ENCODE peak calls at places on chromosomes 5 and 9, in seven cellular contexts. E is Karpas-422; X is esophagus muscularis mucosa; C is CD8-positive, alpha-beta memory T cell; I is CD4-positive, CD25-positive, alpha-beta regulatory T cell; V is IMR-90; T is SJSA1. K is an unnamed sample. For H3K36me3, the result is how much of the 10 kb centered on the place peaks cover.

GRCh38 chr5:65451436-65451835 is 30.3 kb downstream of the ADAMTS6 start:
- DNase-seq in E (no peak), X (no peak), C (no peak), I (no peak), V (no peak), T (no peak), K (no peak)

GRCh38 chr9:17005085-17005484 is 129.8 kb upstream of the CNTLN start:
- DNase-seq in E (no peak), X (no peak), C (no peak), I (no peak), V (peak), T (peak), K (no peak)

GRCh38 chr5:178271231-178271630 is 38.6 kb upstream of the PHYKPL start:
- DNase-seq in E (no peak), X (no peak), C (no peak), I (no peak), V (no peak), T (no peak), K (no peak)

GRCh38 chr5:153784277-153784676 is 254.4 kb downstream of the FAM114A2 start:
- DNase-seq in E (no peak), X (no peak), C (no peak), I (no peak), V (no peak), T (no peak), K (no peak)

GRCh38 chr9:34079181-34079580 is 30.5 kb upstream of the UBAP2 start:
- DNase-seq in E (no peak), X (no peak), C (no peak), I (no peak), V (peak), T (peak), K (no peak)

GRCh38 chr5:176731506-176732192 is 78.7 kb upstream of the UNC5A start:
- DNase-seq in E (no peak), X (no peak), C (no peak), I (no peak), V (no peak), T (no peak), K (no peak)

GRCh38 chr5:105954341-105954740 is 1716.4 kb downstream of the EFNA5 start:
- DNase-seq in E (no peak), X (no peak), C (no peak), I (no peak), V (peak), T (no peak), K (no peak)

GRCh38 chr5:38462972-38463633 is 93.3 kb downstream of the LIFR start:
- DNase-seq in E (no peak), X (peak), C (no peak), I (no peak), V (peak), T (peak), K (no peak)

GRCh38 chr5:77379558-77380061 is 112.5 kb downstream of the WDR41 start:
- DNase-seq in E (no peak), X (no peak), C (peak), I (peak), V (no peak), T (no peak), K (no peak)

GRCh38 chr9:107024193-107024592 is 161.2 kb downstream of the ZNF462 start:
- DNase-seq in E (no peak), X (no peak), C (peak), I (peak), V (no peak), T (no peak), K (no peak)

GRCh38 chr9:134163374-134164196 is 779 bp downstream of the RNU6ATAC start:
- DNase-seq in E (no peak), X (peak), C (peak), I (peak), V (peak), T (peak), K (no peak)

GRCh38 chr5:166909926-166910325 is 1381.5 kb upstream of the WWC1 start:
- DNase-seq in E (no peak), X (no peak), C (no peak), I (no peak), V (no peak), T (no peak), K (no peak)
- H3K36me3 ChIP-seq in E (under half), X (under half), C (under half), I (under half), V (under half), T (under half), K (under half)

GRCh38 chr5:155728857-155729683 is 597.9 kb upstream of the SGCD start:
- DNase-seq in E (no peak), X (no peak), C (no peak), I (no peak), V (no peak), T (no peak), K (no peak)
- H3K27ac ChIP-seq in E (no peak), X (no peak), C (no peak), I (no peak), V (no peak), T (no peak), K (no peak)

GRCh38 chr9:31028137-31028536 is 1356.3 kb upstream of the ACO1 start:
- DNase-seq in E (no peak), X (no peak), C (no peak), I (no peak), V (no peak), T (no peak), K (no peak)

GRCh38 chr9:31032206-31032605 is 1352.2 kb upstream of the ACO1 start:
- DNase-seq in E (no peak), X (no peak), C (no peak), I (no peak), V (no peak), T (no peak), K (no peak)

GRCh38 chr9:31034311-31034710 is 1350.1 kb upstream of the ACO1 start:
- DNase-seq in E (no peak), X (no peak), C (no peak), I (no peak), V (no peak), T (no peak), K (no peak)

GRCh38 chr9:31027678-31028077 is 1356.8 kb upstream of the ACO1 start:
- DNase-seq in E (no peak), X (no peak), C (no peak), I (no peak), V (no peak), T (no peak), K (no peak)

GRCh38 chr9:31030741-31031202 is 1353.7 kb upstream of the ACO1 start:
- DNase-seq in E (no peak), X (no peak), C (no peak), I (no peak), V (no peak), T (no peak), K (no peak)
- H3K4me3 ChIP-seq in E (no peak), X (peak), C (no peak), I (peak), V (no peak), T (no peak), K (no peak)

GRCh38 chr9:109064963-109065701 is 51.8 kb upstream of the CTNNAL1 start:
- DNase-seq in E (no peak), X (no peak), C (no peak), I (no peak), V (peak), T (peak), K (no peak)
- H3K36me3 ChIP-seq in E (under half), X (half or more), C (under half), I (half or more), V (under half), T (half or more), K (under half)

GRCh38 chr9:115086461-115086860 is 31.5 kb downstream of the TNC start:
- DNase-seq in E (no peak), X (no peak), C (no peak), I (no peak), V (no peak), T (no peak), K (no peak)
- H3K27ac ChIP-seq in E (no peak), X (no peak), C (no peak), I (no peak), V (no peak), T (no peak), K (no peak)

GRCh38 chr5:150757087-150757649 is 1.6 kb downstream of the DCTN4 start:
- DNase-seq in E (no peak), X (no peak), C (no peak), I (no peak), V (no peak), T (no peak), K (no peak)
- H3K4me3 ChIP-seq in E (peak), X (peak), C (no peak), I (peak), V (peak), T (no peak), K (no peak)

GRCh38 chr5:112996830-112997374 is 20.3 kb downstream of the DCP2 start:
- DNase-seq in E (no peak), X (no peak), C (no peak), I (no peak), V (peak), T (no peak), K (no peak)
- H3K36me3 ChIP-seq in E (under half), X (under half), C (under half), I (under half), V (under half), T (half or more), K (under half)

GRCh38 chr9:86768020-86768419 is 179.3 kb downstream of the GAS1 start:
- DNase-seq in E (no peak), X (peak), C (no peak), I (no peak), V (no peak), T (no peak), K (no peak)

GRCh38 chr9:86768709-86769108 is 178.6 kb downstream of the GAS1 start:
- DNase-seq in E (no peak), X (no peak), C (no peak), I (no peak), V (no peak), T (no peak), K (no peak)

GRCh38 chr9:86766912-86767311 is 180.4 kb downstream of the GAS1 start:
- DNase-seq in E (no peak), X (peak), C (no peak), I (no peak), V (peak), T (peak), K (no peak)

GRCh38 chr9:86765736-86766410 is 181.4 kb downstream of the GAS1 start:
- DNase-seq in E (no peak), X (peak), C (no peak), I (no peak), V (no peak), T (no peak), K (no peak)

DNA sequence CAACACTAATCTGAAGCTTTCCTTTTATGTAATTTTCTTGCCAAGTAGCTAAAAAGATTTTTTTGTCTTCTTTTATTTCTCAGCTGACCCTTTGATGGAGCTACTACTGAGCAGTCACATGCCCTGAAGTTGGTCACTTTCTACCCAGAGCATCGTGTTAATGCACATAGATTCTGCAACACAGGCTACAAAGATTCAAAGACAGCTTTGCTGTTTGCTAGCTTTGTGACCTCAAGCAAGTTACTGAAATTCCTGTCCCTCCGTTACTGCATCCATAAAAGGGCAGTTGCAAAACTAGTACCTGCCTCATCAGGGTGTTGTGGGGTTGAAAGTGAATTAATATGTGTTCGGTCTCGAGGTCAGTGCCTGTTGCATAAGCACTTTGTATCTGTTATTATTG is 179.9 kb downstream of the GAS1 start:
- DNase-seq in E (no peak), X (no peak), C (no peak), I (no peak), V (no peak), T (no peak), K (no peak)
- H3K27ac ChIP-seq in E (no peak), X (no peak), C (no peak), I (no peak), V (no peak), T (no peak), K (no peak)